ENCODE peak calls at places on chromosomes 16 and 17, in ten cellular contexts. Q, C, V, H, R, K, O, P, E and I are unnamed samples.

GRCh38 chr17:17141860-17142552 is 64.1 kb downstream of the PLD6 start:
- DNase-seq in H (no peak), P (peak; percentile 56), C (no peak), V (no peak), E (peak; percentile 43), R (peak; percentile 87), K (no peak), Q (peak; percentile 63), O (peak; percentile 72), I (no peak)

GRCh38 chr17:33778505-33779398 is 476.3 kb upstream of the CCL2 start:
- DNase-seq in P (peak; percentile 74), R (peak; percentile 67), K (peak; percentile 33), C (peak; percentile 10), H (no peak), O (peak; percentile 53), Q (peak; percentile 65), V (no peak), E (peak; percentile 44), I (peak; percentile 30)

GRCh38 chr17:72702136-72702735 is 390.3 kb downstream of the SLC39A11 start:
- DNase-seq in V (no peak), Q (no peak), H (no peak), R (peak; percentile 51), C (no peak), K (no peak), O (peak; percentile 56), P (peak; percentile 72), E (no peak), I (peak; percentile 91)

GRCh38 chr16:87042551-87043272 is 274.5 kb downstream of the C16orf95 start:
- DNase-seq in V (no peak), Q (no peak), P (no peak), K (no peak), O (no peak), E (no peak), C (no peak), R (no peak), H (no peak), I (no peak)

GRCh38 chr16:4696905-4697866 is 3.8 kb downstream of the NUDT16L1 start:
- DNase-seq in O (no peak), K (no peak), C (no peak), Q (no peak), E (no peak), H (no peak), R (no peak), P (no peak), V (no peak), I (no peak)

GRCh38 chr16:83732536-83732935 is 75.2 kb upstream of the HSBP1 start:
- DNase-seq in R (no peak), C (no peak), K (no peak), P (no peak), H (no peak), V (no peak), O (no peak), Q (no peak), E (no peak), I (no peak)

GRCh38 chr16:85056211-85056748 is 28.7 kb downstream of the KIAA0513 start:
- DNase-seq in C (no peak), K (no peak), Q (no peak), O (no peak), E (no peak), H (no peak), V (no peak), R (peak; percentile 42), P (peak; percentile 57), I (no peak)

GRCh38 chr17:29147682-29148081 is 32.5 kb downstream of the MYO18A start:
- DNase-seq in C (no peak), V (no peak), P (no peak), R (no peak), H (no peak), E (no peak), O (no peak), Q (no peak), K (no peak), I (no peak)

GRCh38 chr17:8479431-8479947 is 43.8 kb downstream of the NDEL1 start:
- DNase-seq in P (peak; percentile 81), E (no peak), Q (no peak), V (no peak), C (no peak), K (no peak), H (no peak), O (no peak), R (peak; percentile 92), I (no peak)

GRCh38 chr16:85563515-85564276 is 49.4 kb upstream of the GSE1 start:
- DNase-seq in Q (no peak), C (no peak), K (peak; percentile 91), V (no peak), R (peak; percentile 65), O (no peak), E (no peak), P (peak; percentile 79), H (no peak), I (no peak)

GRCh38 chr16:48492131-48492530 is 106.9 kb upstream of the SIAH1 start:
- DNase-seq in K (no peak), O (peak; percentile 83), H (no peak), V (no peak), Q (no peak), E (no peak), R (peak; percentile 70), C (peak; percentile 85), P (peak; percentile 96), I (peak; percentile 70)

GRCh38 chr16:17775061-17775460 is 304.3 kb upstream of the XYLT1 start:
- DNase-seq in O (no peak), R (peak; percentile 12), C (no peak), P (no peak), Q (no peak), H (no peak), V (no peak), K (no peak), E (peak; percentile 78), I (no peak)

GRCh38 chr16:58413359-58413758 is 21.1 kb downstream of the GINS3 start:
- DNase-seq in E (no peak), H (no peak), R (no peak), P (no peak), V (no peak), Q (no peak), C (no peak), K (no peak), O (no peak), I (no peak)

GRCh38 chr17:55238931-55239297 is 25.8 kb upstream of the HLF start:
- DNase-seq in H (no peak), E (no peak), C (no peak), Q (no peak), K (peak; percentile 34), O (peak; percentile 14), V (no peak), P (no peak), R (peak; percentile 35), I (no peak)

GRCh38 chr16:278863-279366 is 1.5 kb upstream of the ARHGDIG start:
- DNase-seq in E (peak; percentile 27), O (peak; percentile 82), C (no peak), Q (no peak), H (no peak), P (peak; percentile 6), R (peak; percentile 52), K (no peak), V (no peak), I (peak; percentile 54)

GRCh38 chr16:51148674-51149228 is 2.3 kb downstream of the SALL1 start:
- DNase-seq in Q (no peak), C (no peak), H (no peak), R (peak; percentile 49), E (no peak), K (no peak), P (no peak), O (no peak), V (no peak), I (peak; percentile 9)

GRCh38 chr17:72618018-72618509 is 474.4 kb downstream of the SLC39A11 start:
- DNase-seq in Q (peak; percentile 58), C (no peak), V (no peak), E (no peak), K (peak; percentile 93), P (no peak), R (peak; percentile 21), H (no peak), O (peak; percentile 61), I (no peak)

GRCh38 chr16:89360760-89361435 is 129.5 kb downstream of the ANKRD11 start:
- DNase-seq in R (no peak), O (no peak), V (peak; percentile 31), P (no peak), E (no peak), H (peak; percentile 36), K (peak; percentile 58), Q (no peak), C (no peak), I (no peak)